ENCODE peak calls at places on chromosome 15, in six cellular contexts. B is brain microvascular endothelial cell, D is GM12865, Z is HEK293T, X is MCF 10A, P is Peyer's patch. V is an unnamed sample.
A peak's percentile ranks its signal among the peaks of the same experiment; 100 is the strongest.

GRCh38 chr15:58477228-58477627 is 45.4 kb downstream of the LIPC start:
- DNase-seq in X (no peak), D (no peak), Z (no peak), B (no peak), P (no peak), V (no peak)

GRCh38 chr15:68379759-68380290 is 52.1 kb downstream of the ITGA11 start:
- DNase-seq in B (no peak), X (no peak), D (no peak), Z (no peak), P (no peak), V (no peak)

GRCh38 chr15:22944651-22945050 is 35.5 kb downstream of the CYFIP1 start:
- DNase-seq in D (no peak), B (no peak), P (peak; percentile 75), X (peak; percentile 49), Z (no peak), V (no peak)

GRCh38 chr15:71103102-71103676 is 12.1 kb upstream of the THSD4 start:
- DNase-seq in P (peak; percentile 55), D (peak; percentile 80), Z (peak; percentile 56), B (peak; percentile 61), X (peak; percentile 64), V (peak; percentile 29)

GRCh38 chr15:25543156-25543555 is 104.3 kb upstream of the UBE3A start:
- DNase-seq in D (no peak), X (no peak), Z (no peak), B (no peak), P (no peak), V (no peak)

GRCh38 chr15:43237842-43238470 is 17.1 kb upstream of the EPB42 start:
- DNase-seq in D (no peak), X (no peak), P (no peak), Z (no peak), B (no peak), V (no peak)

GRCh38 chr15:95290376-95290973 is 1040.0 kb upstream of the NR2F2 start:
- DNase-seq in Z (no peak), B (peak; percentile 32), P (no peak), D (no peak), X (no peak), V (no peak)

GRCh38 chr15:90234519-90234988 is 545 bp downstream of the GDPGP1 start:
- DNase-seq in Z (no peak), B (no peak), D (no peak), X (peak; percentile 33), P (no peak), V (no peak)

GRCh38 chr15:43370310-43370974 is 401 bp downstream of the ZSCAN29 start:
- DNase-seq in Z (peak; percentile 16), B (peak; percentile 7), X (no peak), D (peak; percentile 17), P (no peak), V (no peak)

V was measured in GM06990.